ENCODE peak calls at places on chromosomes 12 and 14, in seven cellular contexts. Q, R, M, Z, W, V and L are unnamed samples.

GRCh38 chr12:50690923-50691322 is 73.0 kb upstream of the ATF1 start:
- DNase-seq in Q (no peak), Z (no peak), V (no peak), R (no peak), W (peak), M (no peak), L (peak)

GRCh38 chr14:72844528-72844927 is 49.4 kb downstream of the DPF3 start:
- DNase-seq in R (no peak), Z (no peak), W (no peak), V (no peak), Q (peak), M (no peak), L (no peak)

GRCh38 chr12:79187032-79187431 is 322.5 kb downstream of the SYT1 start:
- DNase-seq in M (no peak), Z (no peak), Q (no peak), V (no peak), W (no peak), R (no peak), L (no peak)

GRCh38 chr12:5589055-5589454 is 157.1 kb downstream of the NTF3 start:
- DNase-seq in W (no peak), Q (no peak), M (no peak), Z (no peak), V (no peak), R (no peak), L (no peak)

GRCh38 chr12:96906498-96906848 is 584 bp upstream of the NEDD1 start:
- DNase-seq in V (no peak), Q (no peak), R (no peak), Z (no peak), M (no peak), W (peak), L (no peak)

GRCh38 chr12:107325075-107325474 is 231.7 kb upstream of the CRY1 start:
- DNase-seq in V (no peak), M (no peak), W (no peak), Q (no peak), Z (no peak), R (no peak), L (no peak)

GRCh38 chr12:51924551-51925399 is 17.5 kb downstream of the ACVRL1 start:
- DNase-seq in V (no peak), R (no peak), Q (no peak), M (no peak), Z (peak), W (no peak), L (no peak)

GRCh38 chr12:8644345-8645248 is 18.0 kb downstream of the MFAP5 start:
- DNase-seq in V (no peak), Q (peak), Z (peak), R (no peak), W (no peak), M (no peak), L (no peak)

GRCh38 chr14:103128631-103129300 is 5.5 kb downstream of the TNFAIP2 start:
- DNase-seq in V (no peak), M (peak), W (no peak), Q (peak), Z (no peak), R (no peak), L (no peak)

GRCh38 chr14:56002316-56002715 is 115.9 kb upstream of the PELI2 start:
- DNase-seq in Z (no peak), M (no peak), V (peak), R (peak), Q (no peak), W (peak), L (no peak)

GRCh38 chr14:93079321-93079720 is 36.4 kb downstream of the ITPK1 start:
- DNase-seq in M (no peak), W (no peak), V (no peak), Q (no peak), Z (no peak), R (no peak), L (no peak)

GRCh38 chr14:102007916-102008418 is 43.6 kb downstream of the DYNC1H1 start:
- DNase-seq in R (no peak), W (no peak), M (no peak), Q (no peak), Z (peak), V (no peak), L (no peak)

GRCh38 chr14:22378181-22378580 is 210.8 kb downstream of the DAD1 start:
- DNase-seq in R (no peak), V (no peak), M (no peak), Z (no peak), W (no peak), Q (no peak), L (no peak)

GRCh38 chr12:7090222-7090998 is 1.8 kb downstream of the C1R start:
- DNase-seq in Q (peak), V (no peak), W (peak), R (peak), M (no peak), Z (peak), L (no peak)

GRCh38 chr12:120903382-120903817 is 758 bp downstream of the SPPL3 start:
- DNase-seq in W (peak), R (peak), V (no peak), Z (peak), M (peak), Q (peak), L (no peak)

GRCh38 chr12:84070311-84070710 is 842.3 kb downstream of the SLC6A15 start:
- DNase-seq in V (peak), R (peak), Z (no peak), Q (no peak), M (no peak), W (peak), L (no peak)

GRCh38 chr14:73325630-73326299 is 88.5 kb downstream of the PAPLN start:
- DNase-seq in R (no peak), Z (peak), W (no peak), M (no peak), V (no peak), Q (no peak), L (no peak)

GRCh38 chr12:91778938-91779400 is 366.7 kb downstream of the BTG1 start:
- DNase-seq in M (no peak), Q (peak), W (peak), Z (no peak), V (peak), R (peak), L (peak)

GRCh38 chr14:48936881-48937280 is 649.3 kb downstream of the RPS29 start:
- DNase-seq in Q (no peak), V (no peak), R (peak), M (no peak), Z (no peak), W (peak), L (no peak)

GRCh38 chr14:24876996-24877395 is 173.0 kb downstream of the STXBP6 start:
- DNase-seq in M (no peak), Q (no peak), V (no peak), W (no peak), R (no peak), Z (no peak), L (no peak)

DNA sequence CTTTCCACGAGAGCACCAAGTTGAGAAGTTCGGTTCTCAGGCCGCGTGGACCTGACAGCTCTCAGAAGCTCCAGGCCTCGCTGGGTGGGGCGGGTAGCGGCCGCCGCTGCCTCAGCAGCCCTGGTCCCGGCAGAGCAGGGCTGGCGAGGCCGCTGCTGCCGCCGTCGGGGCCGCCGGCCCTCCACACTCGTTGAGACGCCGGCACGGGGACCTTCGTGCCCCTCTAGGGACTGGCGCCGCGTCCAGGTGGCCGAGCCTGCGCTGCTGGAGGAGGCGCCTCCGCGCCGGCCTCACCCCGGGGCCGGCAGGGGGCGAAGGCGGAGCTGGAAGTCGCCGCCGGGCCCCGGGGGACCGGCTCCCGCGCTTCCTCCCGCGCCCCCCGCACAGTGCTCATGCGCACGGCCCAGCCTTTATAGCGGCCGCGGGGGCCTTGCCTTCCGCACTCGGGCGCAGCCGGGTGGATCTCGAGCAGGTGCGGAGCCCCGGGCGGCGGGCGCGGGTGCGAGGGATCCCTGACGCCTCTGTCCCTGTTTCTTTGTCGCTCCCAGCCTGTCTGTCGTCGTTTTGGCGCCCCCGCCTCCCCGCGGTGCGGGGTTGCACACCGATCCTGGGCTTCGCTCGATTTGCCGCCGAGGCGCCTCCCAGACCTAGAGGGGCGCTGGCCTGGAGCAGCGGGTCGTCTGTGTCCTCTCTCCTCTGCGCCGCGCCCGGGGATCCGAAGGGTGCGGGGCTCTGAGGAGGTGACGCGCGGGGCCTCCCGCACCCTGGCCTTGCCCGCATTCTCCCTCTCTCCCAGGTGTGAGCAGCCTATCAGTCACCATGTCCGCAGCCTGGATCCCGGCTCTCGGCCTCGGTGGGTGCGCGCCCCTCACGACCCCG is at the start of gene COCH:
- DNase-seq in V (no peak), Z (peak), Q (no peak), M (peak), W (no peak), R (no peak), L (no peak)
- TF ChIP-seq CTCF in V (no peak), Z (peak), Q (no peak), M (no peak), W (peak), R (peak), L (peak)

DNA sequence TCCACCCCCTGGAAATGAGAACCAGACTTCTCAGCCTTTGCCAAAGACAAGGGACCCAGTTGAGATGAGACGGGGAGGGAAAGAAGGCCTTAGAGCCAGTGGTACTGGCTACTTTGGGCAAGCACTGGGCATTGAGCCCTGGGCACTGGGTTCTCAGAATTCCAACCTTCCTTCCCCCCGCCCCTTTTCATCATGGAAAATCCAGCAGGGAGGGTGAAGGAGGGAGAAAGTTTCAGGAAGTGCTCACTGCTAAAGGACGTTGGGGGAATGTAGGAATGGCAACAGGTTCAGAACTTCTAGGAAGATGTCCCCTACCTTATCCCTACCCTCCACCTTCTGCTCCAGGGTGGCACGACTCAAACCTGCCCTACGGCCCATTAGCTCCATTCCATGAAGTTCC is 4.2 kb upstream of the TNS2 start:
- DNase-seq in Q (no peak), V (no peak), R (no peak), M (no peak), W (no peak), Z (peak), L (no peak)
- H3K4me3 ChIP-seq in Q (no peak), V (peak), R (no peak), M (no peak), W (peak), Z (peak), L (no peak)

DNA sequence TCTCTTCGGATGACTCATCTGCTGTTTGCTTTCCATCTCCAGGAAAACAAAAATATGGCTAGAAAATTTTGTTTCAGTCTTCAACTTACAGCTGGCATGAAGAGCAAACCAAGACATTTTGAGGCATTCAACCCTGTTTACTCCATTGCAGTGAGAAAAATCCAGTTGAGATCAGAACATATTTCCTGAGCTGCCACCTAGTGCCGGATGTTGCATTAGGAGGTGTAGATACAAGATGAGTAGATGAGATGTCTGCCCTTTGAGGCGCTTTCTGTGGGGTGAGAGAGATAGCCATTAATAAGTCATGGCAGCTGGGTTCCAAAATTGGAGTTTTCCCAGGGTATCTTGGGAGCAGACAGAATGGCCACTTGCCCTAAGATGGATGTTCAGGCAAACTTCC is 171.1 kb downstream of the PRKCH start:
- DNase-seq in Z (no peak), V (no peak), W (no peak), Q (no peak), R (no peak), M (no peak), L (no peak)
- TF ChIP-seq CTCF in Z (no peak), V (no peak), W (no peak), Q (no peak), R (no peak), M (no peak), L (peak)

GRCh38 chr14:68548194-68549056 is 244.4 kb downstream of the ZFP36L1 start:
- DNase-seq in R (peak), M (peak), W (peak), V (peak), Z (peak), Q (peak), L (no peak)
- H3K4me3 ChIP-seq in R (no peak), M (no peak), W (no peak), V (no peak), Z (no peak), Q (peak), L (no peak)